ENCODE peak calls at places on chromosome 16, in six cellular contexts. H is COLO829; J is stimulated activated CD4-positive, alpha-beta T cell treated with anti-CD3 and anti-CD28 coated beads, TNF-alpha, amount 100 ng/mL, for 24 hours; D is skeletal muscle cell; Y is SJSA1; A is NCI-H524. V is an unnamed sample.
A peak's percentile ranks its signal among the peaks of the same experiment; 100 is the strongest.

GRCh38 chr16:80931985-80932720 is 74.5 kb downstream of the CMC2 start:
- DNase-seq in H (no peak), J (peak; percentile 9), D (peak; percentile 56), Y (peak; percentile 50), A (peak; percentile 52), V (peak; percentile 32)

GRCh38 chr16:70737377-70738082 is 51.7 kb upstream of the MTSS2 start:
- DNase-seq in H (peak; percentile 49), J (peak; percentile 77), D (peak; percentile 78), Y (no peak), A (no peak), V (no peak)

GRCh38 chr16:2929693-2930092 is 18.0 kb downstream of the FLYWCH1 start:
- DNase-seq in H (no peak), J (no peak), D (no peak), Y (no peak), A (no peak), V (no peak)

GRCh38 chr16:83744521-83744981 is 63.2 kb upstream of the HSBP1 start:
- DNase-seq in H (peak; percentile 16), J (no peak), D (no peak), Y (peak; percentile 49), A (no peak), V (no peak)

GRCh38 chr16:50040710-50041109 is 15.7 kb downstream of the CNEP1R1 start:
- DNase-seq in H (no peak), J (no peak), D (no peak), Y (no peak), A (no peak), V (no peak)

GRCh38 chr16:61900482-61900881 is 135.8 kb downstream of the CDH8 start:
- DNase-seq in H (no peak), J (no peak), D (peak; percentile 52), Y (no peak), A (no peak), V (no peak)

GRCh38 chr16:58471209-58471975 is 28.6 kb upstream of the NDRG4 start:
- DNase-seq in H (no peak), J (no peak), D (no peak), Y (no peak), A (peak; percentile 32), V (no peak)

GRCh38 chr16:67000384-67001158 is 12.2 kb downstream of the CES4A start:
- DNase-seq in H (no peak), J (peak; percentile 58), D (no peak), Y (no peak), A (peak; percentile 64), V (peak; percentile 90)

GRCh38 chr16:72042157-72042660 is 12.1 kb upstream of the HP start:
- DNase-seq in H (no peak), J (no peak), D (peak; percentile 27), Y (no peak), A (peak; percentile 28), V (no peak)

GRCh38 chr16:19844945-19845641 is 39.6 kb downstream of the GPRC5B start:
- DNase-seq in H (peak; percentile 87), J (no peak), D (peak; percentile 44), Y (peak; percentile 63), A (no peak), V (no peak)

GRCh38 chr16:78434401-78434800 is 334.9 kb downstream of the WWOX start:
- DNase-seq in H (no peak), J (no peak), D (no peak), Y (no peak), A (no peak), V (no peak)